ENCODE peak calls at places on chromosomes 3 and 15, in five cellular contexts. One of them, this sample, is unnamed.

GRCh38 chr3:155949464-155950217 is 79.2 kb downstream of the GMPS start:
- DNase-seq in heart left ventricle: no peak
- DNase-seq in ovary: no peak
- DNase-seq in IMR-90: no peak
- DNase-seq in transverse colon: no peak
- DNase-seq in this sample: no peak

GRCh38 chr15:29935296-29936020 is 113.2 kb upstream of the TJP1 start:
- DNase-seq in heart left ventricle: no peak
- DNase-seq in ovary: no peak
- DNase-seq in IMR-90: no peak
- DNase-seq in transverse colon: peak
- DNase-seq in this sample: no peak

GRCh38 chr15:89632563-89633430 is 22.5 kb downstream of the KIF7 start:
- DNase-seq in heart left ventricle: no peak
- DNase-seq in ovary: no peak
- DNase-seq in IMR-90: no peak
- DNase-seq in transverse colon: no peak
- DNase-seq in this sample: peak

GRCh38 chr3:115498421-115498820 is 124.9 kb upstream of the GAP43 start:
- DNase-seq in heart left ventricle: no peak
- DNase-seq in ovary: no peak
- DNase-seq in IMR-90: no peak
- DNase-seq in transverse colon: no peak
- DNase-seq in this sample: no peak

GRCh38 chr15:90214553-90215205 is 13.5 kb downstream of the SEMA4B start:
- DNase-seq in heart left ventricle: no peak
- DNase-seq in ovary: no peak
- DNase-seq in IMR-90: no peak
- DNase-seq in transverse colon: no peak
- DNase-seq in this sample: no peak

GRCh38 chr15:40313531-40314398 is 6.0 kb upstream of the PLCB2 start:
- DNase-seq in heart left ventricle: peak
- DNase-seq in ovary: peak
- DNase-seq in IMR-90: no peak
- DNase-seq in transverse colon: peak
- DNase-seq in this sample: peak

GRCh38 chr3:156535162-156535627 is 19.7 kb downstream of the SSR3 start:
- DNase-seq in heart left ventricle: no peak
- DNase-seq in ovary: peak
- DNase-seq in IMR-90: peak
- DNase-seq in transverse colon: peak
- DNase-seq in this sample: no peak

GRCh38 chr3:12308517-12308916 is 19.6 kb downstream of the PPARG start:
- DNase-seq in heart left ventricle: no peak
- DNase-seq in ovary: no peak
- DNase-seq in IMR-90: peak
- DNase-seq in transverse colon: no peak
- DNase-seq in this sample: no peak

GRCh38 chr3:52050571-52050970 is 5.8 kb downstream of the DUSP7 start:
- DNase-seq in heart left ventricle: no peak
- DNase-seq in ovary: no peak
- DNase-seq in IMR-90: no peak
- DNase-seq in transverse colon: no peak
- DNase-seq in this sample: no peak

GRCh38 chr3:63912768-63913588 is 795 bp upstream of the SCAANT1 start:
- DNase-seq in heart left ventricle: peak
- DNase-seq in ovary: peak
- DNase-seq in IMR-90: peak
- DNase-seq in transverse colon: peak
- DNase-seq in this sample: peak

GRCh38 chr3:182843478-182843877 is 50.2 kb downstream of the ATP11B start:
- DNase-seq in heart left ventricle: no peak
- DNase-seq in ovary: no peak
- DNase-seq in IMR-90: peak
- DNase-seq in transverse colon: no peak
- DNase-seq in this sample: no peak

GRCh38 chr3:172709776-172710708 is 825 bp downstream of the NCEH1 start:
- DNase-seq in heart left ventricle: peak
- DNase-seq in ovary: peak
- DNase-seq in IMR-90: peak
- DNase-seq in transverse colon: peak
- DNase-seq in this sample: peak

GRCh38 chr15:31276596-31277298 is 49.9 kb upstream of the KLF13 start:
- DNase-seq in heart left ventricle: no peak
- DNase-seq in ovary: peak
- DNase-seq in IMR-90: no peak
- DNase-seq in transverse colon: peak
- DNase-seq in this sample: peak

GRCh38 chr15:48221261-48221660 is 15.2 kb downstream of the SLC12A1 start:
- DNase-seq in heart left ventricle: no peak
- DNase-seq in ovary: no peak
- DNase-seq in IMR-90: no peak
- DNase-seq in transverse colon: no peak
- DNase-seq in this sample: no peak

GRCh38 chr15:23686466-23687142 is 501 bp downstream of the NDN start:
- DNase-seq in heart left ventricle: no peak
- DNase-seq in ovary: no peak
- DNase-seq in IMR-90: peak
- DNase-seq in transverse colon: no peak
- DNase-seq in this sample: no peak

GRCh38 chr3:59480486-59480995 is 430.7 kb upstream of the CFAP20DC start:
- DNase-seq in heart left ventricle: no peak
- DNase-seq in ovary: no peak
- DNase-seq in IMR-90: peak
- DNase-seq in transverse colon: no peak
- DNase-seq in this sample: no peak

GRCh38 chr3:175728566-175728965 is 869.4 kb downstream of the NAALADL2 start:
- DNase-seq in heart left ventricle: no peak
- DNase-seq in ovary: no peak
- DNase-seq in IMR-90: no peak
- DNase-seq in transverse colon: no peak
- DNase-seq in this sample: no peak

GRCh38 chr15:48395532-48396011 is 64.3 kb downstream of the DUT start:
- DNase-seq in heart left ventricle: peak
- DNase-seq in ovary: no peak
- DNase-seq in IMR-90: peak
- DNase-seq in transverse colon: peak
- DNase-seq in this sample: no peak

GRCh38 chr3:178719036-178719635 is 182.9 kb downstream of the KCNMB2 start:
- DNase-seq in heart left ventricle: no peak
- DNase-seq in ovary: no peak
- DNase-seq in IMR-90: no peak
- DNase-seq in transverse colon: peak
- DNase-seq in this sample: no peak

GRCh38 chr15:90035835-90036220 is 34.7 kb downstream of the ZNF710 start:
- DNase-seq in heart left ventricle: peak
- DNase-seq in ovary: no peak
- DNase-seq in IMR-90: no peak
- DNase-seq in transverse colon: peak
- DNase-seq in this sample: no peak

GRCh38 chr3:194487289-194488006 is 646 bp upstream of the ATP13A3 start:
- DNase-seq in heart left ventricle: peak
- DNase-seq in ovary: peak
- DNase-seq in IMR-90: no peak
- DNase-seq in transverse colon: peak
- DNase-seq in this sample: peak

GRCh38 chr3:122014741-122015140 is 7.3 kb downstream of the ILDR1 start:
- DNase-seq in heart left ventricle: no peak
- DNase-seq in ovary: no peak
- DNase-seq in IMR-90: no peak
- DNase-seq in transverse colon: no peak
- DNase-seq in this sample: no peak

GRCh38 chr3:44954962-44955361 is 21.0 kb downstream of the ZDHHC3 start:
- DNase-seq in heart left ventricle: no peak
- DNase-seq in ovary: no peak
- DNase-seq in IMR-90: peak
- DNase-seq in transverse colon: no peak
- DNase-seq in this sample: no peak

DNA sequence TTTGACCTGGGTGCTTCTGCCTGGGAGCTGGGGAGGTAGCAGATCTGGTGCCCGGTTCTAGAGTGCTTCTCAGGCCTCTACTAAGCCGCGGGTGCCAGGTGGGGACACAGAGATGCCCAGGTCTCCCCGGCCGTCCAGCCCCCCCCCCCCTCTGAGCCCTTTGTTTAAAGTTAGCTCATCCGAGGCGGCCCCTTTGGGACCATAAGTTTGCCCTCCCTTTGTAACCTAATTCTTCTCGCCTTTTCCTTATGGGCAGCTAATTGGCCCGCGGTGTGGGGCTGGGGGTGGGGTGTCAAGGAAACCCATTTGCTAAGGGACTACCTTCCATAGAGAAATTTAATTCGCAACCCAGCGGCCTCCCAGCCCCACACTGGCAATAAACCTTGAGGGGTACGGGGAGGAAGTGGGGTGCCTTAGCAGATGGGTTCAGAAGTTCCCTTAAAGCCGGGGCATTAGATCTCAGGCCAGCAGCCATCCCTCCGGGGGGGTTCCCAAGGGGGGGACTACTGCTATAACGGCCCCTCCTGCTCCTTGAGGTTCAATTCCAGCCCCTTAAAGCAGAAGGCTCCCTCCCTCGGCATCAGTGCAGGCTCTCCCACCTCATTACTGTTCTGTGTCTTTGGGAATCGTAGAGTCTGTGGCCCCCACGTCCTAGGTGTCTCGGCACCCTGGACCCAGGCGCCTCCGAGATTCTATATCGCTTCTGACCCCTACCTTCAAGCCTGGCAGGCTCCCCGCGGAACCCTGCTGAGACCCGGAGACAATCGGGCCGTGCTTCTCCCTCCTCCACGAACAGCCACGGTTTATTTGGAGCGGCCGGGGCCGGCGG is 1.7 kb downstream of the GATA2 start:
- DNase-seq in heart left ventricle: no peak
- DNase-seq in ovary: peak
- DNase-seq in IMR-90: no peak
- DNase-seq in transverse colon: no peak
- DNase-seq in this sample: no peak
- H3K27ac ChIP-seq in heart left ventricle: no peak
- H3K27ac ChIP-seq in ovary: no peak
- H3K27ac ChIP-seq in IMR-90: no peak
- H3K27ac ChIP-seq in transverse colon: no peak
- H3K27ac ChIP-seq in this sample: peak

GRCh38 chr3:17456036-17456435 is 286.4 kb downstream of the TBC1D5 start:
- DNase-seq in heart left ventricle: no peak
- DNase-seq in ovary: no peak
- DNase-seq in IMR-90: no peak
- DNase-seq in transverse colon: no peak
- DNase-seq in this sample: no peak

GRCh38 chr3:17456650-17457049 is 285.8 kb downstream of the TBC1D5 start:
- DNase-seq in heart left ventricle: no peak
- DNase-seq in ovary: no peak
- DNase-seq in IMR-90: no peak
- DNase-seq in transverse colon: no peak
- DNase-seq in this sample: no peak

GRCh38 chr3:17459470-17459993 is 282.9 kb downstream of the TBC1D5 start:
- DNase-seq in heart left ventricle: no peak
- DNase-seq in ovary: no peak
- DNase-seq in IMR-90: no peak
- DNase-seq in transverse colon: no peak
- DNase-seq in this sample: no peak
- TF ChIP-seq POLR2A in heart left ventricle: no peak
- TF ChIP-seq POLR2A in ovary: no peak
- TF ChIP-seq POLR2A in IMR-90: no peak
- TF ChIP-seq POLR2A in transverse colon: no peak
- TF ChIP-seq POLR2A in this sample: no peak

GRCh38 chr3:56373386-56373785 is 94.9 kb downstream of the ERC2 start:
- DNase-seq in heart left ventricle: no peak
- DNase-seq in ovary: no peak
- DNase-seq in IMR-90: no peak
- DNase-seq in transverse colon: no peak
- DNase-seq in this sample: no peak

GRCh38 chr3:56375654-56376053 is 92.6 kb downstream of the ERC2 start:
- DNase-seq in heart left ventricle: no peak
- DNase-seq in ovary: no peak
- DNase-seq in IMR-90: no peak
- DNase-seq in transverse colon: no peak
- DNase-seq in this sample: no peak

GRCh38 chr3:56369914-56370313 is 98.4 kb downstream of the ERC2 start:
- DNase-seq in heart left ventricle: no peak
- DNase-seq in ovary: no peak
- DNase-seq in IMR-90: no peak
- DNase-seq in transverse colon: no peak
- DNase-seq in this sample: no peak

GRCh38 chr3:56368860-56369259 is 99.4 kb downstream of the ERC2 start:
- DNase-seq in heart left ventricle: no peak
- DNase-seq in ovary: no peak
- DNase-seq in IMR-90: no peak
- DNase-seq in transverse colon: no peak
- DNase-seq in this sample: no peak

DNA sequence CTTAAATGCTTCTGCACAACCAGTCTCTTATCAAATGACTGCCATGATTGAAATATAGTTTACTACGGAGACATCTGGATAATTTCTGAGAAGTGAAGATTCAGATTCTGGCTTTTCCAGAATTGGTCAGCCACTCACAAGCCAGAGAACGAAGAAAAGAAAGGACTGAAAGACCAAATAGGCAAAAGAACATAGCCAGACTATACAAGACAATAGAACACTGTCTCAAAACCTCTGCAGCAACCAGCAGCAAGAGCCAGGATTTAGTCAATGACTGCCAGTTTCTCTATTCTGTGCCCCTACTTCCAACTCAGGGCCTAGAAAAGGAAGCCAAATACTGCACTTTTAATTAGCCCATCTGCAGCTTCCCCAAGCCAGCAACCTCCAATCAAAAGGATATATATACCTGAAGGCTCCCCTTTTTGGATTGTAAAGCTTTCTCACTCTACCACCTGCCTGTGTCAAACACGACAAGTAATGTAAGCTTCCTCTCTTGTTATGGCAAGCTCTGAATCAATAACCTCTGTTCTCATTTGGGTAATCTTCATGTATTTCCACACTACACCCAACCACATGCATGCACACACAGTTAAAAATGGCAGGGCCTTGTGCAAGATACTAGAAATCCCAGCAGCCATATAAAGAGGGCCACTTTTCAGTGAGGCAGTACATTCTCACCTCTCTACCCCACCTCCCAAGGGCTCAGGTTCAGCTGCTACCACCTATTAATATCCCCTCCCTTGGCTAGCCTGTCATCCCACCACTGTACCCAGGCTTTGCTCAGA is 97.1 kb downstream of the ERC2 start:
- DNase-seq in heart left ventricle: no peak
- DNase-seq in ovary: no peak
- DNase-seq in IMR-90: no peak
- DNase-seq in transverse colon: no peak
- DNase-seq in this sample: no peak
- H3K27ac ChIP-seq in heart left ventricle: no peak
- H3K27ac ChIP-seq in ovary: no peak
- H3K27ac ChIP-seq in IMR-90: no peak
- H3K27ac ChIP-seq in transverse colon: no peak
- H3K27ac ChIP-seq in this sample: no peak

DNA sequence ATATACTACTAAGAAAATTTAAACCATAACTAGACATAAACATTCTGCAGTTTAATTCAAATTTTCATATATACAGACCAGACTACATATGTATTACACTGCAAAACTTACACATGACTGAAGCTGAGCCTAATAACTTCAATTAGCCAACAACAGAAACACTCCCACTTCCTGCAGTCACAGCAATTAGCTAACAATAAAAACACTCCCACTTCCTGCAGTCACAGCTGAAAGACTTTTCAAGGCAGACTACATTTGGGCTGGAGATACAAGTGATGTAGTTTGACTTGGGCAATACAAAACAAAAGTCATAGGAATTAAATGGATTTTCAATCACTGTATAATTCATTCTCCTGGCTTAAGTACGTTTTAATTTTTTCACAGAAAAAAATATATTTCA is 10.3 kb downstream of the TM2D3 start:
- DNase-seq in heart left ventricle: no peak
- DNase-seq in ovary: no peak
- DNase-seq in IMR-90: no peak
- DNase-seq in transverse colon: no peak
- DNase-seq in this sample: no peak
- TF ChIP-seq POLR2A in heart left ventricle: no peak
- TF ChIP-seq POLR2A in ovary: no peak
- TF ChIP-seq POLR2A in IMR-90: no peak
- TF ChIP-seq POLR2A in transverse colon: no peak
- TF ChIP-seq POLR2A in this sample: no peak

This sample was measured in prostate gland.